ENCODE peak calls at places on chromosomes 12 and 14, in seven cellular contexts. P is ovary; V is CD8-positive, alpha-beta T cell; D is progenitor cell of endocrine pancreas; K is neural crest cell; E is GM12878; H is AG09319. I is an unnamed sample.

GRCh38 chr14:30223385-30223785 is 295.7 kb upstream of the PRKD1 start:
- DNase-seq in P (peak), V (no peak), D (no peak), K (no peak), E (no peak), H (peak), I (no peak)

GRCh38 chr14:99317231-99318090 is 45.5 kb upstream of the BCL11B start:
- DNase-seq in P (no peak), V (no peak), D (no peak), K (no peak), E (no peak), H (no peak), I (no peak)

GRCh38 chr14:92945959-92946846 is 23.3 kb downstream of the CHGA start:
- DNase-seq in P (peak), V (no peak), D (no peak), K (no peak), E (no peak), H (peak), I (no peak)

GRCh38 chr12:28882444-28882843 is 266.6 kb upstream of the FAR2 start:
- DNase-seq in P (no peak), V (no peak), D (no peak), K (no peak), E (no peak), H (no peak), I (no peak)

GRCh38 chr14:61218765-61219164 is 62.4 kb downstream of the TMEM30B start:
- DNase-seq in P (no peak), V (no peak), D (no peak), K (no peak), E (no peak), H (peak), I (no peak)

GRCh38 chr12:113048716-113049127 is 7.8 kb upstream of the DTX1 start:
- DNase-seq in P (peak), V (peak), D (peak), K (peak), E (no peak), H (peak), I (no peak)

GRCh38 chr14:22875748-22876319 is 4.3 kb downstream of the LRP10 start:
- DNase-seq in P (no peak), V (no peak), D (no peak), K (no peak), E (no peak), H (no peak), I (no peak)

GRCh38 chr14:102907980-102908730 is 14.3 kb upstream of the AMN start:
- DNase-seq in P (no peak), V (no peak), D (no peak), K (no peak), E (no peak), H (no peak), I (no peak)

GRCh38 chr14:89270439-89271227 is 146.4 kb downstream of the FOXN3 start:
- DNase-seq in P (no peak), V (no peak), D (no peak), K (no peak), E (peak), H (no peak), I (peak)

GRCh38 chr12:44812062-44812461 is 64.1 kb downstream of the NELL2 start:
- DNase-seq in P (no peak), V (no peak), D (no peak), K (no peak), E (no peak), H (no peak), I (no peak)

GRCh38 chr14:62711351-62712023 is 333.8 kb downstream of the KCNH5 start:
- DNase-seq in P (no peak), V (no peak), D (no peak), K (no peak), E (no peak), H (no peak), I (no peak)

GRCh38 chr12:60257063-60257462 is 661.2 kb downstream of the SLC16A7 start:
- DNase-seq in P (no peak), V (no peak), D (no peak), K (no peak), E (no peak), H (no peak), I (no peak)

GRCh38 chr14:69242311-69243224 is 17.4 kb upstream of the GALNT16 start:
- DNase-seq in P (peak), V (peak), D (peak), K (peak), E (peak), H (peak), I (peak)

GRCh38 chr12:131458931-131459575 is 251.8 kb upstream of the SFSWAP start:
- DNase-seq in P (no peak), V (peak), D (no peak), K (no peak), E (no peak), H (no peak), I (no peak)

GRCh38 chr12:121121805-121122204 is 10.9 kb upstream of the P2RX7 start:
- DNase-seq in P (no peak), V (no peak), D (no peak), K (no peak), E (no peak), H (no peak), I (no peak)

GRCh38 chr14:49249022-49249421 is 337.2 kb downstream of the RPS29 start:
- DNase-seq in P (no peak), V (no peak), D (no peak), K (no peak), E (no peak), H (no peak), I (no peak)

GRCh38 chr12:254912-255311 is 7.7 kb downstream of the SLC6A13 start:
- DNase-seq in P (no peak), V (no peak), D (no peak), K (no peak), E (no peak), H (no peak), I (no peak)

GRCh38 chr12:42985506-42985905 is 396.0 kb upstream of the PRICKLE1 start:
- DNase-seq in P (no peak), V (no peak), D (no peak), K (no peak), E (no peak), H (no peak), I (no peak)

GRCh38 chr14:43901950-43902349 is 605.1 kb downstream of the FSCB start:
- DNase-seq in P (no peak), V (no peak), D (no peak), K (no peak), E (no peak), H (no peak), I (no peak)

GRCh38 chr12:102120886-102121285 is 903 bp downstream of the PARPBP start:
- DNase-seq in P (no peak), V (no peak), D (no peak), K (no peak), E (no peak), H (no peak), I (no peak)

GRCh38 chr12:41224066-41224465 is 35.9 kb downstream of the PDZRN4 start:
- DNase-seq in P (no peak), V (no peak), D (no peak), K (no peak), E (no peak), H (no peak), I (no peak)

GRCh38 chr12:14284189-14284722 is 81.2 kb upstream of the ATF7IP start:
- DNase-seq in P (peak), V (no peak), D (no peak), K (no peak), E (peak), H (no peak), I (peak)

GRCh38 chr12:49131973-49132461 is 822 bp upstream of the TUBA1B start:
- DNase-seq in P (no peak), V (no peak), D (no peak), K (no peak), E (no peak), H (no peak), I (no peak)

GRCh38 chr12:55822228-55822627 is 4.4 kb downstream of the ORMDL2 start:
- DNase-seq in P (no peak), V (no peak), D (no peak), K (no peak), E (no peak), H (no peak), I (no peak)

GRCh38 chr12:55996715-55997534 is at the start of gene SUOX:
- DNase-seq in P (peak), V (no peak), D (peak), K (peak), E (peak), H (peak), I (peak)

GRCh38 chr12:32302218-32302826 is 97.0 kb upstream of the FGD4 start:
- DNase-seq in P (no peak), V (no peak), D (no peak), K (no peak), E (peak), H (no peak), I (peak)
- TF ChIP-seq CTCF in P (no peak), V (peak), D (peak), K (peak), E (peak), H (peak), I (peak)

DNA sequence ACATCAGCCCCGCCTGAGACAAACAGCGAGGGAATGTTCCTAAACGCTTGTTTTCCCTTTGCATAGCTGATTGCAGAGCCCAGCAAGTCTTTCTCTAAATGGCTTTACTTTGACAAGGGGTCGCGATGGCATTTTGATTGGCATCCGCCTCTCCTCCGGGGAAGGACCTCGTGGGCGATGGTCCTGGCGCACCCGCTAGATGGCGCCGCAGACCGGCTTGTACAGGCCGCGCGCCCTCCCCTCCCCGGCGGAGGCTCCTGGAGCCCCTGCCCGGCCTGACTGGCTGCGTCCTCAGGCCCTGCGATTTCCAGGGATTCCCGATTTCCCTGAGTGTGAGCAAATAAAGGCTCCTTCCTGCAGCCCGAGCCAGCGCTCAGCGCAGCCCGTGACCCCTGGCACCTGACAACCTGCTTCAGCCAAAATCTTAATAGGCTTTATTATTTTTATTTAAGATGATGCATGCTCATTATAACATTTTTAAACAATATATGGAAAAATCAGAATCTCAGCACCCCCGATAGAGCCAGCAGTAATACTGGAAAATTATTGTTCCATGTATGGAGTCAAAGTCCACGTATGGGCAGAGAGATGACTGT is 468.3 kb downstream of the AACS start:
- DNase-seq in P (no peak), V (no peak), D (peak), K (peak), E (no peak), H (no peak), I (peak)
- TF ChIP-seq CTCF in P (no peak), V (no peak), D (peak), K (peak), E (peak), H (peak), I (peak)

DNA sequence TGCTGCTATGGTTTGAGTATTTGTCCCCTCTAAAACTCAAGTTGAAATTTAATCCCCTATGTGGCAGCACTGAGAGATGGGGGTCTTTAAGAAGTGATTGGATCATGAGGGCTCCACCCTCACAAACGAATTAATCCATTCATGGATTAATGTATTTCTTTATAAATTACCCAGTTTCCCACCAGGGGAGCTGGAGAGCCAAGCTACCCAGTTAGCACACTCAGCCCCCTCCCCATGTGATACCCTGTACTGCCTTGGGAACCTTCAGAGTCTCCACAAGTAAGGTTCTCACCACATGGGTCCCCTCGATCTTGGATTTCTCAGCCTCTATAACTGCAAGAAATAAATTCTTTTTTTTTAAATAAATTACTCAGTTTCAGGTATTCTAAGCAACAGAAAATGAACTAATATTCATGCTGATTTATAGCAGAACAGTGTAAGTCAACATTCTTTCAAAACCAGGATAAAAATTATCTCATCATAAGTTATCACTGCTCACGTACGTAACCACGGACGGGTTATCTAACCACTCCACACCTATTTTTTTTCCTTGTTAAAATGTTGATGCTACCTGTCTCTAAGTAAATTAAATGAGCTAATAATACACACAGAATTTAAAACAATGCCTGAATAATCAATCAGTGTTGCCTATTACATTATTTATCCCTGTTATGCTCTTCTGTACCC is 3.6 kb downstream of the NAP1L1 start:
- DNase-seq in P (no peak), V (no peak), D (no peak), K (no peak), E (no peak), H (no peak), I (no peak)
- TF ChIP-seq CTCF in P (no peak), V (peak), D (peak), K (peak), E (peak), H (no peak), I (peak)

DNA sequence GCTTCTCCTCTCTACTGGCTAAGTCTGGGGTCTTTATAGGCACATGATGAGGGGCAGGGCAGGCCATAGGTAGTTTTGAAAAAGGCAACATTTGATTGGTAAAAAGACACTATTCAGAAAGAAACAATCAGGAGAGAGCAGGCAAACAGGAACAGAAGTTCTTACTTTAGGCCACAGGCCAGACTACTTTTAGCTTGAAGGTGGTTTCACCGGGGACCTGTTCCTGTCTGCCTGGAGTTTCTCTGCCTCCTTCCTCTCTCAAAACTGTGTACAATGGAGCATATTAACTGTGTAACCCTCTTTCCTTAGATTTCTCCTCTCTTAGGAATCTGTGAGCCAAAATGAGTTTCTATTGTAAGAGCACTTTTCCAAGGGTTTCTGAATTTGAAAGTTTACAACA is 167.9 kb upstream of the AVPR1A start:
- DNase-seq in P (no peak), V (no peak), D (no peak), K (no peak), E (no peak), H (no peak), I (no peak)
- TF ChIP-seq CTCF in P (no peak), V (no peak), D (no peak), K (no peak), E (no peak), H (no peak), I (no peak)

DNA sequence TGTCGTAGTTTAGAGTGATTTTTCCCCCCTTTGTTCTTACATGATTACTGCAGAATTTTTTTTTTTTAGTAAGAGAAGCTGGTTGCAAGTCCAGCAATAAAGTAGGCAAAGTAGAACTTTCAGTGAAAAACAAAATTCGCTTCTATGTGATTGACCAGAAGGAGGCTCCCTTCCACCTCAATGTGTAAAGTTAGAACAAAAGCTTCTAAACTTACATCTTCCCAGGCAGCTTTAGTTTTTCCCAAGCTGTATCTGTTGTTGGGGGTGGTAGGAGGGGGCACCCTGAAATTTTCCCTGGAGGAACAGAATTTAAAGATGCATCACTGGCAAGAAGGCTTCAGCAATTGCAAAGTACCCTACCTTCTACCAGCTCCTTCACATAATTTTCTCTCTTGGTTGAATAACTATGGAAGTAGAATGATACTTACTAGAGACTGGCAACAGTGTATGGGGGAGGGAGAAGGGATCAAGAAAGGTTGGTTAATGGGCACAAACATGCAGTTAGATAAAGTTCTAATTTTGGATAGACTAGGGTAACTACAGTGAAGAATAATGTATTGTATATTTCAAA is 87.3 kb upstream of the E2F7 start:
- DNase-seq in P (peak), V (no peak), D (no peak), K (no peak), E (no peak), H (peak), I (no peak)
- TF ChIP-seq CTCF in P (no peak), V (no peak), D (peak), K (peak), E (peak), H (peak), I (peak)

GRCh38 chr12:97924122-97924521 is 461.5 kb downstream of the RMST start:
- DNase-seq in P (no peak), V (no peak), D (no peak), K (no peak), E (no peak), H (no peak), I (no peak)
- TF ChIP-seq CTCF in P (no peak), V (no peak), D (no peak), K (no peak), E (no peak), H (no peak), I (no peak)